ENCODE peak calls at places on chromosomes 5 and 9, in five cellular contexts. X is effector memory CD4-positive, alpha-beta T cell; F is sciatic nerve; J is T-helper 2 cell; D is natural killer cell. R is an unnamed sample.

GRCh38 chr5:151132959-151133358 is 24.6 kb downstream of the ANXA6 start:
- DNase-seq in X (no peak), F (no peak), J (no peak), D (no peak), R (no peak)

GRCh38 chr5:175654807-175655206 is 3.1 kb upstream of the HRH2 start:
- DNase-seq in X (no peak), F (no peak), J (no peak), D (no peak), R (no peak)

GRCh38 chr5:131242728-131243255 is 21.1 kb upstream of the CDC42SE2 start:
- DNase-seq in X (no peak), F (no peak), J (no peak), D (no peak), R (no peak)

GRCh38 chr9:97315550-97315949 is 8.1 kb downstream of the CCDC180 start:
- DNase-seq in X (no peak), F (no peak), J (no peak), D (no peak), R (no peak)

GRCh38 chr9:33781736-33782135 is 13.6 kb upstream of the PRSS3 start:
- DNase-seq in X (no peak), F (no peak), J (no peak), D (no peak), R (no peak)

GRCh38 chr9:86460211-86461002 is 106.2 kb upstream of the TUT7 start:
- DNase-seq in X (no peak), F (no peak), J (no peak), D (no peak), R (no peak)

GRCh38 chr9:114869845-114870244 is 60.5 kb downstream of the TNFSF8 start:
- DNase-seq in X (no peak), F (no peak), J (no peak), D (no peak), R (peak)

GRCh38 chr5:55969956-55970355 is 24.8 kb downstream of the IL6ST start:
- DNase-seq in X (no peak), F (no peak), J (no peak), D (no peak), R (no peak)

GRCh38 chr5:6193315-6193714 is 185.0 kb downstream of the MED10 start:
- DNase-seq in X (no peak), F (no peak), J (no peak), D (no peak), R (no peak)

GRCh38 chr5:168651654-168652053 is 72.5 kb upstream of the PANK3 start:
- DNase-seq in X (no peak), F (no peak), J (no peak), D (no peak), R (no peak)

GRCh38 chr5:66551920-66552319 is 44.3 kb upstream of the MAST4 start:
- DNase-seq in X (no peak), F (no peak), J (no peak), D (no peak), R (no peak)

GRCh38 chr5:112776301-112776856 is 38.7 kb downstream of the APC start:
- DNase-seq in X (no peak), F (no peak), J (no peak), D (no peak), R (no peak)

GRCh38 chr9:35814106-35814840 is 569 bp downstream of the HINT2 start:
- DNase-seq in X (peak), F (peak), J (no peak), D (no peak), R (peak)

GRCh38 chr5:122816726-122817125 is 28.7 kb upstream of the SNX24 start:
- DNase-seq in X (no peak), F (no peak), J (no peak), D (no peak), R (no peak)

GRCh38 chr5:178323541-178323865 is 90.9 kb upstream of the PHYKPL start:
- DNase-seq in X (no peak), F (no peak), J (no peak), D (no peak), R (no peak)

GRCh38 chr5:108637110-108637509 is 110.6 kb upstream of the FER start:
- DNase-seq in X (no peak), F (no peak), J (no peak), D (no peak), R (no peak)

GRCh38 chr9:121604242-121604641 is 47.2 kb upstream of the DAB2IP start:
- DNase-seq in X (no peak), F (no peak), J (no peak), D (no peak), R (no peak)

GRCh38 chr5:124572973-124573372 is 173.5 kb downstream of the ZNF608 start:
- DNase-seq in X (no peak), F (no peak), J (no peak), D (no peak), R (no peak)

GRCh38 chr5:139446956-139447779 is 7.8 kb upstream of the DNAJC18 start:
- DNase-seq in X (no peak), F (peak), J (no peak), D (no peak), R (no peak)

GRCh38 chr9:129412814-129413536 is 207.9 kb downstream of the C9orf50 start:
- DNase-seq in X (peak), F (peak), J (no peak), D (no peak), R (no peak)

GRCh38 chr9:1129382-1129781 is 79.2 kb downstream of the DMRT2 start:
- DNase-seq in X (no peak), F (no peak), J (no peak), D (no peak), R (peak)

GRCh38 chr5:116038817-116039216 is 6.5 kb downstream of the ARL14EPL start:
- DNase-seq in X (no peak), F (no peak), J (no peak), D (no peak), R (no peak)

GRCh38 chr9:117718085-117718484 is 13.9 kb downstream of the TLR4 start:
- DNase-seq in X (no peak), F (no peak), J (no peak), D (no peak), R (no peak)

GRCh38 chr5:137359941-137360340 is 139.2 kb downstream of the SPOCK1 start:
- DNase-seq in X (no peak), F (no peak), J (no peak), D (no peak), R (no peak)

GRCh38 chr5:179378116-179378440 is 32.8 kb upstream of the ADAMTS2 start:
- DNase-seq in X (no peak), F (no peak), J (no peak), D (no peak), R (no peak)

GRCh38 chr5:160486573-160486972 is 64.9 kb downstream of the PTTG1 start:
- DNase-seq in X (peak), F (no peak), J (peak), D (no peak), R (no peak)

GRCh38 chr9:12185856-12186255 is 507.3 kb upstream of the TYRP1 start:
- DNase-seq in X (no peak), F (no peak), J (no peak), D (no peak), R (no peak)

GRCh38 chr9:98333703-98334582 is 78.5 kb upstream of the TBC1D2 start:
- DNase-seq in X (no peak), F (no peak), J (no peak), D (no peak), R (no peak)

GRCh38 chr5:65128226-65128625 is 353.5 kb downstream of the ADAMTS6 start:
- DNase-seq in X (no peak), F (no peak), J (no peak), D (no peak), R (no peak)

GRCh38 chr5:143080982-143081381 is 310.8 kb downstream of the ARHGAP26 start:
- DNase-seq in X (no peak), F (no peak), J (no peak), D (no peak), R (no peak)

R was measured in NT2/D1.